ENCODE peak calls at places on chromosomes 11 and 22, in seven cellular contexts. One of them, this sample, is unnamed.

GRCh38 chr11:34558673-34559072 is 45.1 kb upstream of the ELF5 start:
- DNase-seq in RWPE1: no peak
- DNase-seq in coronary artery: no peak
- DNase-seq in OCI-LY7: no peak
- DNase-seq in ovary: no peak
- DNase-seq in endothelial cell of umbilical vein: no peak
- DNase-seq in adrenal gland: no peak
- DNase-seq in this sample: no peak

GRCh38 chr11:131652231-131652630 is 281.8 kb downstream of the NTM start:
- DNase-seq in endothelial cell of umbilical vein: no peak
- DNase-seq in OCI-LY7: no peak
- DNase-seq in ovary: no peak
- DNase-seq in coronary artery: no peak
- DNase-seq in RWPE1: no peak
- DNase-seq in adrenal gland: no peak
- DNase-seq in this sample: no peak

GRCh38 chr11:73981051-73981805 is 1.4 kb downstream of the UCP2 start:
- DNase-seq in endothelial cell of umbilical vein: no peak
- DNase-seq in OCI-LY7: peak
- DNase-seq in coronary artery: no peak
- DNase-seq in adrenal gland: no peak
- DNase-seq in RWPE1: no peak
- DNase-seq in ovary: no peak
- DNase-seq in this sample: no peak

GRCh38 chr11:129785383-129786111 is 30.1 kb upstream of the TMEM45B start:
- DNase-seq in coronary artery: no peak
- DNase-seq in OCI-LY7: peak
- DNase-seq in adrenal gland: no peak
- DNase-seq in RWPE1: peak
- DNase-seq in ovary: no peak
- DNase-seq in endothelial cell of umbilical vein: no peak
- DNase-seq in this sample: no peak

GRCh38 chr11:73406131-73406530 is 29.9 kb downstream of the RELT start:
- DNase-seq in coronary artery: no peak
- DNase-seq in adrenal gland: no peak
- DNase-seq in OCI-LY7: no peak
- DNase-seq in RWPE1: no peak
- DNase-seq in endothelial cell of umbilical vein: no peak
- DNase-seq in ovary: no peak
- DNase-seq in this sample: no peak

GRCh38 chr11:93817426-93818348 is 32.7 kb downstream of the VSTM5 start:
- DNase-seq in adrenal gland: no peak
- DNase-seq in RWPE1: no peak
- DNase-seq in coronary artery: no peak
- DNase-seq in endothelial cell of umbilical vein: no peak
- DNase-seq in OCI-LY7: no peak
- DNase-seq in ovary: no peak
- DNase-seq in this sample: no peak

GRCh38 chr11:57647960-57648776 is 1.5 kb downstream of the YPEL4 start:
- DNase-seq in RWPE1: no peak
- DNase-seq in coronary artery: no peak
- DNase-seq in ovary: no peak
- DNase-seq in OCI-LY7: no peak
- DNase-seq in endothelial cell of umbilical vein: no peak
- DNase-seq in adrenal gland: no peak
- DNase-seq in this sample: no peak

GRCh38 chr11:73876424-73877300 is at the start of the genes COA4 and PAAF1:
- DNase-seq in coronary artery: peak
- DNase-seq in OCI-LY7: peak
- DNase-seq in adrenal gland: peak
- DNase-seq in ovary: peak
- DNase-seq in endothelial cell of umbilical vein: peak
- DNase-seq in RWPE1: peak
- DNase-seq in this sample: peak

GRCh38 chr11:10322830-10323792 is 18.2 kb downstream of the ADM start:
- DNase-seq in adrenal gland: peak
- DNase-seq in OCI-LY7: peak
- DNase-seq in endothelial cell of umbilical vein: peak
- DNase-seq in coronary artery: peak
- DNase-seq in RWPE1: peak
- DNase-seq in ovary: peak
- DNase-seq in this sample: no peak

GRCh38 chr11:128662960-128663359 is 30.9 kb upstream of the FLI1 start:
- DNase-seq in ovary: no peak
- DNase-seq in OCI-LY7: peak
- DNase-seq in endothelial cell of umbilical vein: no peak
- DNase-seq in coronary artery: no peak
- DNase-seq in RWPE1: no peak
- DNase-seq in adrenal gland: no peak
- DNase-seq in this sample: no peak

GRCh38 chr11:128022007-128022368 is 565.4 kb downstream of the ETS1 start:
- DNase-seq in ovary: no peak
- DNase-seq in OCI-LY7: no peak
- DNase-seq in RWPE1: no peak
- DNase-seq in coronary artery: no peak
- DNase-seq in endothelial cell of umbilical vein: peak
- DNase-seq in adrenal gland: no peak
- DNase-seq in this sample: no peak

GRCh38 chr11:94664336-94664735 is 97.2 kb downstream of the PIWIL4 start:
- DNase-seq in endothelial cell of umbilical vein: peak
- DNase-seq in OCI-LY7: no peak
- DNase-seq in adrenal gland: no peak
- DNase-seq in coronary artery: no peak
- DNase-seq in RWPE1: no peak
- DNase-seq in ovary: no peak
- DNase-seq in this sample: no peak

GRCh38 chr11:71577469-71578004 is 5.1 kb downstream of the KRTAP5-11 start:
- DNase-seq in adrenal gland: no peak
- DNase-seq in endothelial cell of umbilical vein: no peak
- DNase-seq in ovary: no peak
- DNase-seq in coronary artery: no peak
- DNase-seq in OCI-LY7: no peak
- DNase-seq in RWPE1: no peak
- DNase-seq in this sample: no peak

GRCh38 chr22:38767313-38767712 is 11.5 kb upstream of the SUN2 start:
- DNase-seq in coronary artery: no peak
- DNase-seq in endothelial cell of umbilical vein: no peak
- DNase-seq in adrenal gland: no peak
- DNase-seq in OCI-LY7: no peak
- DNase-seq in ovary: no peak
- DNase-seq in RWPE1: no peak
- DNase-seq in this sample: no peak

GRCh38 chr22:21447694-21448402 is 19.3 kb upstream of the TMEM191C start:
- DNase-seq in coronary artery: no peak
- DNase-seq in endothelial cell of umbilical vein: no peak
- DNase-seq in adrenal gland: no peak
- DNase-seq in ovary: no peak
- DNase-seq in OCI-LY7: no peak
- DNase-seq in RWPE1: no peak
- DNase-seq in this sample: peak

GRCh38 chr22:38232196-38232595 is 30.4 kb downstream of the MAFF start:
- DNase-seq in coronary artery: no peak
- DNase-seq in endothelial cell of umbilical vein: no peak
- DNase-seq in OCI-LY7: no peak
- DNase-seq in ovary: no peak
- DNase-seq in adrenal gland: no peak
- DNase-seq in RWPE1: no peak
- DNase-seq in this sample: no peak

GRCh38 chr11:133343951-133344350 is 188.3 kb downstream of the OPCML start:
- DNase-seq in ovary: no peak
- DNase-seq in adrenal gland: no peak
- DNase-seq in coronary artery: no peak
- DNase-seq in OCI-LY7: no peak
- DNase-seq in endothelial cell of umbilical vein: no peak
- DNase-seq in RWPE1: no peak
- DNase-seq in this sample: no peak

GRCh38 chr22:19577422-19577966 is 53.3 kb upstream of the CLDN5 start:
- DNase-seq in adrenal gland: no peak
- DNase-seq in RWPE1: no peak
- DNase-seq in endothelial cell of umbilical vein: no peak
- DNase-seq in ovary: no peak
- DNase-seq in OCI-LY7: no peak
- DNase-seq in coronary artery: no peak
- DNase-seq in this sample: no peak
- TF ChIP-seq CTCF in adrenal gland: no peak
- TF ChIP-seq CTCF in RWPE1: no peak
- TF ChIP-seq CTCF in endothelial cell of umbilical vein: no peak
- TF ChIP-seq CTCF in ovary: no peak
- TF ChIP-seq CTCF in OCI-LY7: no peak
- TF ChIP-seq CTCF in coronary artery: no peak
- TF ChIP-seq CTCF in this sample: no peak

GRCh38 chr11:63518548-63518947 is 12.7 kb downstream of the LGALS12 start:
- DNase-seq in RWPE1: no peak
- DNase-seq in OCI-LY7: no peak
- DNase-seq in endothelial cell of umbilical vein: no peak
- DNase-seq in coronary artery: no peak
- DNase-seq in ovary: no peak
- DNase-seq in adrenal gland: no peak
- DNase-seq in this sample: no peak
- TF ChIP-seq CTCF in RWPE1: no peak
- TF ChIP-seq CTCF in OCI-LY7: no peak
- TF ChIP-seq CTCF in endothelial cell of umbilical vein: no peak
- TF ChIP-seq CTCF in coronary artery: no peak
- TF ChIP-seq CTCF in ovary: no peak
- TF ChIP-seq CTCF in adrenal gland: no peak
- TF ChIP-seq CTCF in this sample: no peak

DNA sequence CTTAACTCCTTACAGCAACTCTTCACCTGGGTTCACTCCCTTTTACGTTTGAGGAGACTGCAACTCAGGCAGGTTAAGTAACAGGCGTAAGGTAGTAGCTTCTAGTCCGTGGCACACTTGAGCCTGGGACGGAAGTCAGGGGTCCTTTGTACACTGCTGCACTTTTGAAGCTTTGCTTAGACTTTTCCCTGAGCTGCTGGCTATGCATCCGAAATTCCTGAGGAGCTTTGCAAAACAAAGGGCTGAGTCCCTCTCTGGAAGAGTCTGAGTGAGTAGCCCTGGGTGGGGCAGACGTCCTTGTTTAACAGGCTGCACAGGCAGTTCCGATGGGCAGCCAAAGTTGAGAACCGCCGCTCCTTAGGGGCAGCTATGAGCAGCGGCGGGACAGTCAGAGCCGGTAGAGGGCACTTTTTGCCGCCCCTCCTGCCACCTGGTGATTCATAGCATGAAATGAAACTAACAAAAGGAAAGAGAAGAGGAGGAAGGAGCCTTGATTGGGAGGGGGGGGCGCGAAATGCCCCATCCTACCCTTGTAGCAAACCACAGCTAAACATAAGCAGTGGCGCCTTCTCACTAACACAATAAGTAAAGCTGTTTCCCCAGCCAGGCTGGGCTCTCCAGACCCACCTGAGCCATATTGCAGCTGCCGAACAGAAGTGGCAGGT is 1.4 kb downstream of the TMEM109 start:
- DNase-seq in endothelial cell of umbilical vein: peak
- DNase-seq in OCI-LY7: peak
- DNase-seq in adrenal gland: peak
- DNase-seq in coronary artery: no peak
- DNase-seq in ovary: peak
- DNase-seq in RWPE1: peak
- DNase-seq in this sample: no peak
- TF ChIP-seq CTCF in endothelial cell of umbilical vein: peak
- TF ChIP-seq CTCF in OCI-LY7: peak
- TF ChIP-seq CTCF in adrenal gland: no peak
- TF ChIP-seq CTCF in coronary artery: no peak
- TF ChIP-seq CTCF in ovary: no peak
- TF ChIP-seq CTCF in RWPE1: peak
- TF ChIP-seq CTCF in this sample: peak

GRCh38 chr11:70483077-70483861 is 84.9 kb downstream of the CTTN start:
- DNase-seq in endothelial cell of umbilical vein: no peak
- DNase-seq in coronary artery: no peak
- DNase-seq in RWPE1: peak
- DNase-seq in OCI-LY7: peak
- DNase-seq in ovary: no peak
- DNase-seq in adrenal gland: peak
- DNase-seq in this sample: no peak
- TF ChIP-seq CTCF in endothelial cell of umbilical vein: peak
- TF ChIP-seq CTCF in coronary artery: no peak
- TF ChIP-seq CTCF in RWPE1: no peak
- TF ChIP-seq CTCF in OCI-LY7: peak
- TF ChIP-seq CTCF in ovary: no peak
- TF ChIP-seq CTCF in adrenal gland: peak
- TF ChIP-seq CTCF in this sample: peak

GRCh38 chr11:116070555-116070954 is 566.3 kb upstream of the CADM1 start:
- DNase-seq in OCI-LY7: no peak
- DNase-seq in RWPE1: no peak
- DNase-seq in endothelial cell of umbilical vein: no peak
- DNase-seq in adrenal gland: no peak
- DNase-seq in ovary: no peak
- DNase-seq in coronary artery: no peak
- DNase-seq in this sample: no peak

GRCh38 chr11:116072133-116072532 is 567.9 kb upstream of the CADM1 start:
- DNase-seq in OCI-LY7: no peak
- DNase-seq in endothelial cell of umbilical vein: no peak
- DNase-seq in adrenal gland: no peak
- DNase-seq in RWPE1: no peak
- DNase-seq in ovary: no peak
- DNase-seq in coronary artery: no peak
- DNase-seq in this sample: no peak

GRCh38 chr11:116071241-116071640 is 567.0 kb upstream of the CADM1 start:
- DNase-seq in endothelial cell of umbilical vein: no peak
- DNase-seq in ovary: no peak
- DNase-seq in adrenal gland: no peak
- DNase-seq in RWPE1: no peak
- DNase-seq in coronary artery: no peak
- DNase-seq in OCI-LY7: no peak
- DNase-seq in this sample: no peak

GRCh38 chr11:116073854-116074837 is 569.9 kb upstream of the CADM1 start:
- DNase-seq in endothelial cell of umbilical vein: no peak
- DNase-seq in adrenal gland: no peak
- DNase-seq in coronary artery: no peak
- DNase-seq in OCI-LY7: no peak
- DNase-seq in RWPE1: no peak
- DNase-seq in ovary: no peak
- DNase-seq in this sample: no peak

GRCh38 chr11:116072776-116073175 is 568.6 kb upstream of the CADM1 start:
- DNase-seq in coronary artery: no peak
- DNase-seq in RWPE1: no peak
- DNase-seq in ovary: no peak
- DNase-seq in adrenal gland: no peak
- DNase-seq in OCI-LY7: peak
- DNase-seq in endothelial cell of umbilical vein: no peak
- DNase-seq in this sample: no peak
- TF ChIP-seq CTCF in coronary artery: no peak
- TF ChIP-seq CTCF in RWPE1: no peak
- TF ChIP-seq CTCF in ovary: no peak
- TF ChIP-seq CTCF in adrenal gland: no peak
- TF ChIP-seq CTCF in OCI-LY7: peak
- TF ChIP-seq CTCF in endothelial cell of umbilical vein: no peak
- TF ChIP-seq CTCF in this sample: peak

GRCh38 chr22:40193429-40194421 is 16.0 kb downstream of the TNRC6B start:
- DNase-seq in endothelial cell of umbilical vein: peak
- DNase-seq in OCI-LY7: no peak
- DNase-seq in coronary artery: peak
- DNase-seq in adrenal gland: no peak
- DNase-seq in RWPE1: no peak
- DNase-seq in ovary: peak
- DNase-seq in this sample: peak
- TF ChIP-seq CTCF in endothelial cell of umbilical vein: peak
- TF ChIP-seq CTCF in OCI-LY7: peak
- TF ChIP-seq CTCF in coronary artery: no peak
- TF ChIP-seq CTCF in adrenal gland: peak
- TF ChIP-seq CTCF in RWPE1: no peak
- TF ChIP-seq CTCF in ovary: no peak
- TF ChIP-seq CTCF in this sample: peak